ENCODE peak calls at places on chromosomes 16 and 17, in four cellular contexts. B, C, N and I are unnamed samples.

GRCh38 chr16:78655481-78656114 is 556.1 kb downstream of the WWOX start:
- DNase-seq in N (no peak), C (no peak), B (no peak), I (no peak)

GRCh38 chr17:44115585-44116415 is 7.6 kb downstream of the HDAC5 start:
- DNase-seq in N (peak; percentile 71), B (peak; percentile 43), C (no peak), I (peak; percentile 60)

GRCh38 chr16:56107944-56108583 is 83.2 kb upstream of the GNAO1 start:
- DNase-seq in C (no peak), B (no peak), N (no peak), I (no peak)

GRCh38 chr17:49557204-49558024 is 18.3 kb upstream of the NXPH3 start:
- DNase-seq in B (peak; percentile 46), N (no peak), C (no peak), I (peak; percentile 50)

GRCh38 chr17:37770631-37771518 is 26.0 kb upstream of the HNF1B start:
- DNase-seq in B (peak; percentile 62), C (no peak), N (peak; percentile 50), I (peak; percentile 61)

GRCh38 chr17:79563237-79564013 is 47.4 kb downstream of the RBFOX3 start:
- DNase-seq in N (no peak), B (no peak), C (no peak), I (no peak)

GRCh38 chr17:74245145-74245817 is 28.8 kb upstream of the DNAI2 start:
- DNase-seq in C (no peak), B (no peak), N (no peak), I (no peak)

GRCh38 chr16:12126091-12126806 is 149.7 kb downstream of the SNX29 start:
- DNase-seq in C (no peak), N (no peak), B (no peak), I (no peak)

GRCh38 chr17:10123093-10123492 is 75.3 kb downstream of the GAS7 start:
- DNase-seq in B (no peak), C (no peak), N (no peak), I (no peak)

GRCh38 chr17:36978810-36979584 is 30.2 kb downstream of the AATF start:
- DNase-seq in N (no peak), C (no peak), B (no peak), I (no peak)

GRCh38 chr16:27974896-27975540 is 88.5 kb downstream of the GSG1L start:
- DNase-seq in N (no peak), C (no peak), B (no peak), I (no peak)

GRCh38 chr16:1489077-1489476 is 333 bp upstream of the PTX4 start:
- DNase-seq in N (no peak), C (no peak), B (no peak), I (no peak)

GRCh38 chr17:43772877-43773648 is 5.7 kb downstream of the DUSP3 start:
- DNase-seq in N (no peak), C (no peak), B (no peak), I (no peak)

GRCh38 chr17:21171309-21171922 is 42.5 kb downstream of the TMEM11 start:
- DNase-seq in N (no peak), B (no peak), C (peak; percentile 51), I (no peak)

GRCh38 chr17:82943339-82943738 is 103.5 kb upstream of the ZNF750 start:
- DNase-seq in C (no peak), B (no peak), N (no peak), I (no peak)
- TF ChIP-seq CTCF in C (no peak), B (no peak), N (no peak), I (no peak)

DNA sequence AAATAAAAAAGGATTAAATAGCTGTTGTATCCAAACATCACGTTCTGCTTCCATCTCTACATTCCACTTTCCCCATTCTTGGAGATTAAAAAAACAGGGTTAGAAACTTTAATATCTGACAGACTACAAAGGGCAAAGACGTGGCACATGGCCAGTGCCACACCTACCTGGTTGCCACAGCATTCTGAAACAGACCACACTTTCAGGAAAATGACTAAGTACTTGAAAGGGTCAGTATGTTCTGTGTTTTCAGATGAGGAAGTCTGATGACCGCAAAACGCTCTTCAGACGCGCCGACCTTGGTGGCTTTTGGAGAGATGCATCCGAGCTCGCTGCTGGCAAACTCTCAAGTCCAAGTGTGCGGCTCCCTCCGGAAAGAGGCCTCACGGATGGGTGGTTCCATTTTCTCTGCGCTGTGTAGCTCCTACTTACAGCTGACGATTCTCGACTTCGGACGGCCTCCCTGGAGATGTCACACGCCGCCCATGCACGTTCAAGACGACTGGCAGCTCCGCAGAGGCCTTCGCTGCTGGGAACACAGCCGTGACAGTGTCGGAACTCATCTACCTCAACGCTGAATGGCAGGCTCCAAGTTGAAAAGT is 15.5 kb downstream of the MAP1LC3B start:
- DNase-seq in N (no peak), B (no peak), C (peak; percentile 84), I (peak; percentile 95)
- TF ChIP-seq FOS in N (no peak), B (no peak), C (no peak), I (peak; percentile 85)

GRCh38 chr17:81577278-81578000 is 25.3 kb upstream of the FAAP100 start:
- DNase-seq in B (no peak), N (no peak), C (no peak), I (no peak)
- H3K4me1 ChIP-seq in B (peaks cover 34% of the 10 kb centered on the region), N (peaks cover 10% of the 10 kb centered on the region), C (no peaks in the 10 kb centered on the region), I (peaks cover 27% of the 10 kb centered on the region)

DNA sequence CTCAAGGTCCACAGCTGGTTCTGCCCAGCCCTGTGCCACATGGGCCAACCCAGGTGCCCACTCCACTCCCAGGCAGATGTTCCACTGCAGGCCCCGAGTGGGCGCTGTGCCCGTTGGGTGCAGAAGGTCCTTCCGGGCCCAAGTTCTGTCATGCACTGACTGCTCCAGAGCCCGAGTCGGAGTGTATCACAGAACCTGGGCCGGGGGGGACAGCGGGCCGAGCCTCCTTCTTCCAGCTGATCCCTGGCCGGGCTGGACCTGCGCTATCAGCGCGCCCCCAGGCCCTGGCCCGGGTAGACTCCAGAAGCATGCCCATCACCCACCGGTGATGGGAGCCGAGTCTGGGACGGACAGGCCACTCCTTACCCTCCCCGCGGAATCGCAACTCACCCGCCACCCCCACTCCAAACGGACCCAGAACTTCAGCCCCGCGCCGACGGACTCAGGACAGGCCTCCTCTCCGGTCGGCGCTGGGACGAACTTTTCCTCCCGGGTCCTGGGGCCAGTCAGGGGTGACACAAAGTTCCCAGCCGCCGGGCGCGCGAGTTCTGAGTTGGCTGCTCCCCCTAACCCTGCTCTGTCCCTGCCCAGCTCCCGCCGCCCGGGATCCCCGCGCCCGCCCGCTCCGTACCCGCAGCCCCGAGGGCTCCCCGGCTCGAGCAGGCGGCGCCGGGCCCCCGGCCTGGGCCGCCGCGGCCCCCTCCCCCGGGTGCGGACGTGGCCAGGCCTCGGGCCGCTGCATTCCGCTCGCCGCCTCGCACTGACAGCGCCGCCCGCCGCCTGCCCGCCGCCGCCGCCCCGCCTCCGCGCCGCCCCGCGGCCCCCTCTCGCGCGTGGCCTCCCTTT is at the start of gene COPZ2:
- DNase-seq in B (peak; percentile 44), N (no peak), C (no peak), I (peak; percentile 51)
- TF ChIP-seq CTCF in B (peak; percentile 58), N (no peak), C (peak; percentile 91), I (peak; percentile 72)

DNA sequence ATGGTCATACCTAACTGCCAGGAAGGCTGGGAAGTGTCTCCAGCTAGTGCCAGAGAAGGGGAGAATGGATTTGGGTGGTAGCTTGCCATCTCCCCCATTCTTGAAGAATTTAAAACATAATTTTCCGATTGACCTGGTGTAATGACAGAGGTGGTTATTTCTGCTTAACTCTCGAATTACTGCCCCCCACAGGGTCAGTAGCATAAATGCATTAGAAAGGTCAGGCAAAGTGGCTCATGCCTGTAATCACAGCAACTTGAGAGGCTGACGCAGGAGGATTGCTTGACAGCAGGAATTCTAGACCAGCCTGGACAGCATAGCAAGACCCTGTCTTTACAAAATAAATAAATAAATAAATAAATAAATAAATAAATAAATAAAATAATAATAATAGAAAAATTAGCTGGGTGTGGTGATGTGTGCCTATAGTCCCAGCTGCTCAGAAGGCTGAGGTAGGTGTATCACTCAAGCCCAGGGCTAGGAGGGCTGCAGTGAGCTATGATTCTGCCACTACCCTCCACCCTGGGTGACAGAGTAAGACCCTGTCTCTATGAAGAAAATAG is 27.5 kb downstream of the TMC7 start:
- DNase-seq in B (no peak), N (no peak), C (no peak), I (no peak)
- TF ChIP-seq FOS in B (no peak), N (no peak), C (no peak), I (no peak)